ENCODE peak calls at places on chromosomes 1 and 21, in four cellular contexts. One of them, this sample, is unnamed.

GRCh38 chr21:34558166-34558565 is 46.2 kb upstream of the KCNE1 start:
- DNase-seq in left lung: no peak
- DNase-seq in HCT116: no peak
- DNase-seq in PC-3: no peak
- DNase-seq in this sample: no peak

GRCh38 chr1:7085521-7085920 is 300.3 kb downstream of the CAMTA1 start:
- DNase-seq in left lung: no peak
- DNase-seq in HCT116: no peak
- DNase-seq in PC-3: no peak
- DNase-seq in this sample: no peak

GRCh38 chr1:167722152-167722869 is 529 bp downstream of the MPZL1 start:
- DNase-seq in left lung: peak; percentile 59
- DNase-seq in HCT116: no peak
- DNase-seq in PC-3: peak; percentile 63
- DNase-seq in this sample: peak; percentile 58

GRCh38 chr1:24369199-24369598 is 44.4 kb downstream of the STPG1 start:
- DNase-seq in left lung: no peak
- DNase-seq in HCT116: no peak
- DNase-seq in PC-3: no peak
- DNase-seq in this sample: no peak

GRCh38 chr1:180926164-180926981 is 13.7 kb downstream of the KIAA1614 start:
- DNase-seq in left lung: no peak
- DNase-seq in HCT116: no peak
- DNase-seq in PC-3: no peak
- DNase-seq in this sample: no peak

GRCh38 chr1:97277891-97278662 is 556.5 kb downstream of the PTBP2 start:
- DNase-seq in left lung: no peak
- DNase-seq in HCT116: peak; percentile 84
- DNase-seq in PC-3: peak; percentile 87
- DNase-seq in this sample: no peak

GRCh38 chr1:93661829-93662474 is 19.7 kb downstream of the BCAR3 start:
- DNase-seq in left lung: no peak
- DNase-seq in HCT116: no peak
- DNase-seq in PC-3: peak; percentile 71
- DNase-seq in this sample: no peak

GRCh38 chr1:86868477-86868876 is 45.4 kb downstream of the SELENOF start:
- DNase-seq in left lung: no peak
- DNase-seq in HCT116: no peak
- DNase-seq in PC-3: no peak
- DNase-seq in this sample: no peak

GRCh38 chr1:45929257-45929687 is 125.9 kb downstream of the MAST2 start:
- DNase-seq in left lung: no peak
- DNase-seq in HCT116: peak; percentile 92
- DNase-seq in PC-3: peak; percentile 87
- DNase-seq in this sample: no peak

GRCh38 chr1:214397497-214397896 is 116.5 kb downstream of the SMYD2 start:
- DNase-seq in left lung: no peak
- DNase-seq in HCT116: no peak
- DNase-seq in PC-3: no peak
- DNase-seq in this sample: no peak
- H3K36me3 ChIP-seq in left lung: peaks cover 9% of the 10 kb centered on the region
- H3K36me3 ChIP-seq in HCT116: peaks cover 13% of the 10 kb centered on the region
- H3K36me3 ChIP-seq in PC-3: peaks cover 39% of the 10 kb centered on the region
- H3K36me3 ChIP-seq in this sample: peaks cover 9% of the 10 kb centered on the region

DNA sequence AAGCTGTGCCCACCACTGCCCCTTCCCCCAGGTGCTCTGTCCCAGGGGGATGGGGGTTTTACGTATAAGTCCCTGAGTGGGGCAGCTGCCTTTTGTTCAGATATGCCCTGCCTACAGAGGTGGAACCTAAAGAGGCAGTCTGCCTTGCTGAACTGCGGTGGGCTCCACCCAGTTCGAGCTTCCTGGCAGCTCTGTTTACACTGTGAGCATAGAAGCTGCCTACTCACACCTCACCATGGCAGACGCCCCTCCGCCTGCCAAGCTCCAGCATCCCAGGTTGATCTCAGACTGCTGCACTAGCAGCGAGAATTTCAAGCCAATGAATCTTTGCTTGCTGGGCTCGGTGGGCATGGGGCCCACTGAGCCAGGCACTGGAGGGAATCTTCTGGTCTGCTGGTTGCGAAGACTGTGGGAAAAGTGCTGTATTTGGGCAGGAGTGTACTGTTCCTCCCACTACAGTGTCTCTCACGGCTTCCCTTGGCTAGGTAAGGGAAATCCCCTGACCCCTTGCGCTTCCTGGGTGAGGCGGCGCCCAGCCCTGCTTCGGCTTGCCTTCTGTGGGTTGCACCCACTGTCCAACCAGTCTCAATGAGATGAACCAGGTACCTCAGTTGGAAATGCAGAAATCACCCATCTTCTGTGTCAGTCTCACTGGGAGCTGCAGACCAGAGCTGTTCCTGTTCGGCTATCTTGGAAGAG is 17.6 kb upstream of the RWDD3 start:
- DNase-seq in left lung: no peak
- DNase-seq in HCT116: no peak
- DNase-seq in PC-3: no peak
- DNase-seq in this sample: no peak
- H3K36me3 ChIP-seq in left lung: no peaks in the 10 kb centered on the region
- H3K36me3 ChIP-seq in HCT116: no peaks in the 10 kb centered on the region
- H3K36me3 ChIP-seq in PC-3: no peaks in the 10 kb centered on the region
- H3K36me3 ChIP-seq in this sample: no peaks in the 10 kb centered on the region

DNA sequence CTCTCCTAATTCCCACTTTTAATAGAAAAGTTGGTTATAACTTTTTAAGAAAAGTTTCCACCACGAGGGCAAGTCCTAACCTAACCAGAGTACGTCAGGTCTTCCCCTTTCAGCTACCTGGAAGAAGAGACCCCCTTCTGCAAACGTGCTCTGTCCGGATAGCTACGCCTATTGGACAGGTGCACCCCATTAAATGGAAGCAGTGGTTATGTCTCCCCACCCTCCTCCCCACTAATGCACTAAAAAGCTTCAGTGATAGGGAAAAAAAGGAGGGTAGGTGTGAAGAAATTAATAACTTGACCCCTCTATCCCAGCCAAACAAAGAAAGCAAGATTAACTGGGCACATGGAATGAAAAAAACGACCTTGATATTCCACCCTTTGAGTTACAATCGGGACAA is 7.7 kb downstream of the GLUL start:
- DNase-seq in left lung: no peak
- DNase-seq in HCT116: no peak
- DNase-seq in PC-3: no peak
- DNase-seq in this sample: no peak
- H3K36me3 ChIP-seq in left lung: peaks cover 79% of the 10 kb centered on the region
- H3K36me3 ChIP-seq in HCT116: peaks cover 48% of the 10 kb centered on the region
- H3K36me3 ChIP-seq in PC-3: peaks cover 46% of the 10 kb centered on the region
- H3K36me3 ChIP-seq in this sample: peaks cover 50% of the 10 kb centered on the region

GRCh38 chr1:116008651-116009380 is 32.5 kb downstream of the SLC22A15 start:
- DNase-seq in left lung: no peak
- DNase-seq in HCT116: no peak
- DNase-seq in PC-3: no peak
- DNase-seq in this sample: no peak
- H3K36me3 ChIP-seq in left lung: peaks cover 26% of the 10 kb centered on the region
- H3K36me3 ChIP-seq in HCT116: no peaks in the 10 kb centered on the region
- H3K36me3 ChIP-seq in PC-3: peaks cover 1% of the 10 kb centered on the region
- H3K36me3 ChIP-seq in this sample: no peaks in the 10 kb centered on the region

This sample was measured in neuronal stem cell.